ENCODE peak calls at places on chromosomes 13 and 19, in five cellular contexts. V, E, X, Y and T are unnamed samples. For H3K4me1, the result is how much of the 10 kb centered on the place peaks cover.

GRCh38 chr13:50320297-50320862 is 305.1 kb downstream of the KCNRG start:
- DNase-seq in V (no peak), Y (no peak), X (no peak), E (peak), T (no peak)

GRCh38 chr13:43787998-43788397 is 1.2 kb upstream of the ENOX1 start:
- DNase-seq in E (peak), X (no peak), V (no peak), Y (no peak), T (no peak)

GRCh38 chr19:17950310-17951150 is 16.4 kb upstream of the KCNN1 start:
- DNase-seq in V (no peak), Y (no peak), E (no peak), X (no peak), T (peak)

GRCh38 chr13:41268764-41269163 is 5.4 kb upstream of the MTRF1 start:
- DNase-seq in V (no peak), E (peak), X (no peak), Y (no peak), T (peak)

GRCh38 chr19:17488593-17489391 is 18.5 kb downstream of the SLC27A1 start:
- DNase-seq in Y (peak), V (peak), E (no peak), X (peak), T (peak)

GRCh38 chr13:23710366-23710765 is 140.2 kb downstream of the TNFRSF19 start:
- DNase-seq in X (no peak), Y (no peak), V (no peak), E (no peak), T (no peak)

GRCh38 chr19:41944336-41944735 is 14.8 kb downstream of the RABAC1 start:
- DNase-seq in X (no peak), E (no peak), V (no peak), Y (no peak), T (no peak)

GRCh38 chr19:1109032-1109541 is 5.3 kb downstream of the GPX4 start:
- DNase-seq in E (no peak), Y (no peak), V (no peak), X (no peak), T (no peak)

GRCh38 chr13:111423168-111423785 is 102.8 kb downstream of the TEX29 start:
- DNase-seq in Y (no peak), X (peak), V (no peak), E (no peak), T (no peak)

GRCh38 chr13:113785051-113786010 is 26.3 kb downstream of the TMEM255B start:
- DNase-seq in X (no peak), Y (no peak), V (no peak), E (peak), T (no peak)

GRCh38 chr19:54725321-54725720 is 1.1 kb downstream of the KIR3DL3 start:
- DNase-seq in E (no peak), Y (no peak), V (no peak), X (no peak), T (no peak)

GRCh38 chr13:33217256-33217655 is 68.3 kb downstream of the STARD13 start:
- DNase-seq in E (peak), V (no peak), X (no peak), Y (no peak), T (no peak)

GRCh38 chr19:35013820-35014754 is 14.0 kb downstream of the GRAMD1A start:
- DNase-seq in Y (peak), V (no peak), X (no peak), E (no peak), T (peak)

GRCh38 chr19:41175825-41176734 is 16.9 kb upstream of the CYP2S1 start:
- DNase-seq in E (peak), X (peak), V (peak), Y (peak), T (peak)

GRCh38 chr19:3243851-3244700 is 19.6 kb downstream of the CELF5 start:
- DNase-seq in V (no peak), X (no peak), E (peak), Y (peak), T (peak)

GRCh38 chr19:46404039-46404883 is 9.1 kb downstream of the CCDC8 start:
- DNase-seq in E (peak), V (peak), X (peak), Y (no peak), T (no peak)

GRCh38 chr19:55304279-55304978 is 20.6 kb downstream of the BRSK1 start:
- DNase-seq in E (peak), V (no peak), Y (no peak), X (no peak), T (no peak)

GRCh38 chr13:46866150-46866549 is 30.7 kb downstream of the HTR2A start:
- DNase-seq in Y (no peak), V (peak), X (no peak), E (peak), T (no peak)

GRCh38 chr19:14072535-14073231 is at the start of gene MISP3:
- DNase-seq in Y (no peak), E (peak), V (peak), X (no peak), T (no peak)

GRCh38 chr19:13014101-13014920 is 19.0 kb downstream of the NFIX start:
- DNase-seq in V (no peak), X (no peak), Y (no peak), E (peak), T (no peak)

GRCh38 chr19:45008554-45008953 is 7.3 kb downstream of the RELB start:
- DNase-seq in X (no peak), E (no peak), Y (no peak), V (no peak), T (no peak)

GRCh38 chr13:30872195-30872594 is 33.9 kb upstream of the MEDAG start:
- DNase-seq in E (no peak), V (no peak), Y (no peak), X (no peak), T (no peak)

GRCh38 chr19:9009935-9010651 is at the start of gene MUC16:
- DNase-seq in X (no peak), E (no peak), Y (no peak), V (no peak), T (no peak)

GRCh38 chr19:18436651-18437478 is 1.1 kb downstream of the ISYNA1 start:
- DNase-seq in X (peak), V (no peak), E (peak), Y (peak), T (peak)

GRCh38 chr13:51781246-51782022 is 22.5 kb downstream of the DHRS12 start:
- DNase-seq in X (no peak), E (peak), Y (no peak), V (no peak), T (no peak)

GRCh38 chr19:35462476-35462953 is 14.5 kb downstream of the FFAR2 start:
- DNase-seq in X (no peak), Y (peak), V (no peak), E (no peak), T (peak)

DNA sequence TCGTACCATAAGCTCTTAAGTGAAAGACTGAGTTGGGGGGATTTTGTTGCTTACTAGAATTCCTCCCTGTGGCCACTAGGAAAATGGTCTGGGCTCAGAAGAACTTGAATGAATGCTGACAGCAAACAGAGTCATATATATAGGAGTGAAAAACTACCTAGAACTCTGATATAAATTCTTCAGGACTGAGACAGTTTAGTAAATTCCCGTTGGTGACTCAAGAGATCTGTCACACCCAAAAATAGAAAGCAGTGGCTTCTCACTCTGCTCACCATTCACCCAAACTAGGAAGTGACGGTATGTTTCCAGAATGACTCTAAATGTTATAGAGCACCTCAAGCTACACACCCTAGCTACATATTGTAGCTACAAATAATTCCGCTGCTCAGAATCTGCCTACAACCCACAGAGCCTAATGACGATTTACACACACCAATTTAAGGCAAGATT is 116.2 kb downstream of the TBC1D4 start:
- DNase-seq in X (no peak), V (no peak), Y (peak), E (peak), T (no peak)
- H3K4me1 ChIP-seq in X (under half), V (under half), Y (under half), E (under half), T (under half)

DNA sequence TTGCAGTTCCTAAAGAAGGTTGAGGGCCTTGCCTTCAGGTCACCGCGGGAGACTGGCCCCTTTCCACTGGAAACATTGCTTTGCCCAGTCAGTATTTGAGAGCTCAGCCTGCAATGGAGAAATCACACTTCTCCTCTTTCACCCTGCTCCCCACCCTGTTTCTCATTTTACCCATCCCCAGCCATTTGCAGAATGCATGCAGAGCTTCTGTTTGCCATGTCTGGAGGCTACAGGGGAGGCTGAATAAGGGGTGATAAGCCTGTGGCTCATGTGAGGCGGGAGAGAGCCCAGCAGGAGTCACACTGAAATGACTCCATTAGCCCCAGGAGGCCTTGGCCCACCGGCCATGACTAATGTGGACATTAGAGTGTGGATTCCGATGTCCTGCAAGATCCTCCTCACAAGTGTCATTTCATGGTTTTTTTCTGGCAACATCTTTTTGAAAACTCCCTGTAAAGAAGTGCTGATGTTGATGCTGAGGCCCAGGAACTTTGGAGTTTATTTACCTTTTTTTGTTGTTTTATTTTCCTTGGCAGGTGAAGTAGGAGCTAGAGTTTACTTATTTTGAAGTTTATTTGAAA is 6.3 kb downstream of the SPINT2 start:
- DNase-seq in Y (no peak), E (peak), X (no peak), V (no peak), T (no peak)
- H3K4me3 ChIP-seq in Y (no peak), E (no peak), X (no peak), V (no peak), T (no peak)

DNA sequence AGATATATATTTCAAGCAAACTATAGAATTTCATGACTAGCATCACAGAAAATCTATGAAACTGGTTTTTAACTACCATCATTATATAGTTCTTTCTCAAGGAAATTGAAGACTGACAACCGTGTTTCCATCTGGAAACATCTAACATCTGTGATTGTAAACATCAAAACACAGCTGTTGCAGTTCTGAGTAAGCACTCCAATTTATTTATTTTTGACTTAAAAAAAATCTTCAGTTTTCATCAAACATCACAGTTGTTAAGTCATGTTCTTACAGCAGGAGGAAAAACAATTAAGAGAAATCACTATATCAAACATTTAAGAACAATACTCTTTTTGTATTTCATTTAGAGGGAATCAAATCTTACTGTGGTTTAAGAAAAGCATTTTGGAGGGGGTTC is 1653.0 kb upstream of the MIR17HG start:
- DNase-seq in Y (no peak), X (no peak), V (no peak), E (no peak), T (no peak)
- H3K27ac ChIP-seq in Y (no peak), X (no peak), V (no peak), E (no peak), T (no peak)

DNA sequence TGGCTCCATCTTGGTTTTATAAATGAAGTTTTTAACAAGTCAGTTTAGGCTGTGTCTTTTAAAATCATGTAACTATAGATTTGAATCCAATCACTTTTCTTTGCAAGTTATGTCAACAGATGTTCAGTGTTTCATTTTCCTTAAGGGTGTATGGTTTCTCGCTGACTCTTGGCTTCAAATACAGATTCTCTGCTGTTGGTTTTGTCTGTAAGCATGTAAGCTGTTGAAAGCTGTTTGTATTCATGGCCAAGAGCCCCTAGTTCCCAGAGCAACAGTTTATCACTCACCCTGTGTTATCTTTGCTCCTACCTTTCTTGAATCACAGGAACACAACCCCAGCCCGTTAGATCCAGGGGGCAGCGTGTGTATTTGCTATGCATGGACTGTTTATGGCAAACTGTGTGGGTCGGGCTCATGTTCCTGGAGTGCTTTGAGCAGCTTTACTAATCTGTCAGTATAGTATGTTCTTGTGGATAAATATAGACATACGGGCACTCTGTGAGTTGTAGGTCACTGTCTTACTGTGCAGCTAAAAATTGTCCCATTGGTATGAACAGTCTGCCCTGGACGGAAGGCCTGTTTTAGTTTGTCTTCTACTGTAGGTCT is 28.8 kb downstream of the FRY start:
- DNase-seq in Y (no peak), X (no peak), E (no peak), V (no peak), T (no peak)
- H3K4me1 ChIP-seq in Y (under half), X (under half), E (under half), V (under half), T (under half)

GRCh38 chr19:49421878-49422202 is 1.4 kb downstream of the PTH2 start:
- DNase-seq in Y (no peak), E (no peak), X (no peak), V (no peak), T (no peak)

GRCh38 chr19:49420227-49420626 is 3.0 kb downstream of the PTH2 start:
- DNase-seq in X (no peak), Y (no peak), V (no peak), E (no peak), T (no peak)

GRCh38 chr19:49422407-49423277 is 599 bp downstream of the PTH2 start:
- DNase-seq in Y (no peak), E (peak), V (no peak), X (no peak), T (peak)

GRCh38 chr19:49419173-49419572 is 4.1 kb downstream of the PTH2 start:
- DNase-seq in E (no peak), V (no peak), X (no peak), Y (no peak), T (no peak)

DNA sequence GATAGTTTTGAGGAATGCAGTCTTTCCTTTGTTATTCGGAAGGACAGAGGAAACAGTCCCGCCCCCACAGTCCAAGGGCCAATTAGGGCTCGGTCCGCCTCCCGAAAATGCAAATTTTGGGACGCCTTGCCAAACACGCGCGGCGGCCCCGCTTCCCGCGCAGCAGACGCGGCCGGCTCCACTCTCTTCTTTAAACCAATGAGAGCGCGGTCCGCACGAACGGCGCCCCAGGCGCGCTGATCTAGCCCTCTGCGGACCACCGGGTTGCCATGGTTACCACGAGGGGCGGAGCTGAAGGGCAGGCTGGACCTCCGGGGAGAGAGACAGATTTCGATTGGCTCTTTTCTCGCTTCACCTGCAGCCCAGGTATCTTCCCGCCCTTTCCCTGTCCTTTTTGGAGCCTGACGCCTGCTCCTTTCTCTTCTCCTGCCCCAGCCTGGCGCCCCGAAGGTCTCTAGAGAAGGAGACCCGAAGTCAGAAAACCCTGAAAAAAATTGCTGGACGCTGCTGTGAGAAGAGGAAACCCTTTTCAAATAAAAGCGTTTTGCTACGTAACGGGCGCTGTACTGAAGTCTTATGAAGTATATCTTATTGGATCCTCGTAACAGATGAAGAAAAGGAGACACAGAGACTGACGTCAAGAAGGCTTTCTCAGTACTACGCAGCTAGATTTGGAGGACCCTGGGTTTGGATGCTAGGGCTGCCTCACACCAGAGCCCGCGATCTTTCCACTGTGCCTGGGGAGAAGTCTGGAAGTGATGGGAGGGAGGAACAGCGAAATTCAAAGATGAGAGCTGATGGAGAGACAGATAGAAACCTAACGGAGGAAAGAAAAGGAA is 2.0 kb downstream of the PTH2 start:
- DNase-seq in V (peak), Y (no peak), X (peak), E (peak), T (no peak)
- H3K4me3 ChIP-seq in V (no peak), Y (peak), X (peak), E (no peak), T (no peak)

GRCh38 chr19:11338164-11338563 is 1.3 kb downstream of the RAB3D start:
- DNase-seq in X (no peak), V (no peak), Y (no peak), E (no peak), T (no peak)
- H3K27ac ChIP-seq in X (peak), V (no peak), Y (peak), E (no peak), T (no peak)